ENCODE peak calls at places on chromosome 15, in four cellular contexts. E is activated T-helper 1 cell treated with Interleukin-2 at 50 U/mL for 16 hours, X is HTR-8/SVneo, B is breast epithelium. A is an unnamed sample.

GRCh38 chr15:74542192-74543042 is 1.4 kb downstream of the ARID3B start:
- DNase-seq in B (no peak), X (no peak), E (no peak), A (no peak)

GRCh38 chr15:83205725-83206324 is 1.8 kb downstream of the HDGFL3 start:
- DNase-seq in B (no peak), X (no peak), E (no peak), A (no peak)

GRCh38 chr15:68774521-68775293 is 46.0 kb downstream of the ANP32A start:
- DNase-seq in B (no peak), X (no peak), E (no peak), A (peak; percentile 24)

GRCh38 chr15:36080759-36081158 is 498.7 kb upstream of the CDIN1 start:
- DNase-seq in E (no peak), X (no peak), B (no peak), A (no peak)

GRCh38 chr15:66603301-66604179 is 37.7 kb upstream of the LCTL start:
- DNase-seq in X (peak; percentile 71), B (no peak), E (peak; percentile 30), A (peak; percentile 11)

GRCh38 chr15:32993285-32993684 is 201.2 kb downstream of the FMN1 start:
- DNase-seq in B (no peak), X (no peak), E (no peak), A (no peak)

GRCh38 chr15:40087991-40088928 is 20.4 kb downstream of the BMF start:
- DNase-seq in X (no peak), E (no peak), B (no peak), A (no peak)

GRCh38 chr15:71128939-71129562 is 13.8 kb downstream of the THSD4 start:
- DNase-seq in E (no peak), X (no peak), B (no peak), A (no peak)

GRCh38 chr15:42120285-42120684 is 25.9 kb upstream of the PLA2G4D start:
- DNase-seq in B (no peak), E (no peak), X (no peak), A (no peak)

GRCh38 chr15:20106026-20106425 is 435.6 kb downstream of the GOLGA6L6 start:
- DNase-seq in B (peak; percentile 56), E (no peak), X (no peak), A (no peak)

GRCh38 chr15:92091155-92091734 is 237.7 kb downstream of the SLCO3A1 start:
- DNase-seq in E (no peak), X (peak; percentile 10), B (peak; percentile 57), A (no peak)

GRCh38 chr15:66846811-66847210 is 144.8 kb downstream of the SMAD6 start:
- DNase-seq in X (no peak), B (no peak), E (no peak), A (no peak)

GRCh38 chr15:97786741-97787140 is 173.8 kb upstream of the ARRDC4 start:
- DNase-seq in B (no peak), E (no peak), X (no peak), A (no peak)

GRCh38 chr15:40943764-40944365 is 9.4 kb upstream of the CHAC1 start:
- DNase-seq in X (no peak), E (no peak), B (no peak), A (no peak)

GRCh38 chr15:94234300-94234699 is 2.9 kb downstream of the MCTP2 start:
- DNase-seq in B (no peak), X (no peak), E (no peak), A (no peak)

GRCh38 chr15:78620839-78621421 is at the start of gene CHRNA3:
- DNase-seq in B (no peak), E (no peak), X (no peak), A (no peak)

GRCh38 chr15:40328176-40328575 is 4.7 kb downstream of the INAFM2 start:
- DNase-seq in E (no peak), B (no peak), X (no peak), A (no peak)

GRCh38 chr15:34812369-34812768 is 17.0 kb upstream of the ACTC1 start:
- DNase-seq in B (no peak), X (no peak), E (no peak), A (no peak)

GRCh38 chr15:43211336-43211735 is 9.5 kb downstream of the EPB42 start:
- DNase-seq in X (no peak), E (no peak), B (no peak), A (no peak)

GRCh38 chr15:85011210-85011571 is 29.5 kb downstream of the PDE8A start:
- DNase-seq in E (no peak), B (no peak), X (no peak), A (no peak)

GRCh38 chr15:69664572-69665326 is 212.1 kb downstream of the RPLP1 start:
- DNase-seq in X (no peak), E (no peak), B (no peak), A (no peak)

GRCh38 chr15:92224843-92225242 is 168.8 kb upstream of the ST8SIA2 start:
- DNase-seq in B (no peak), E (no peak), X (no peak), A (no peak)

GRCh38 chr15:71055461-71055860 is 59.8 kb upstream of the THSD4 start:
- DNase-seq in E (no peak), X (no peak), B (no peak), A (no peak)

GRCh38 chr15:74208901-74209559 is 6.4 kb upstream of the STRA6 start:
- DNase-seq in E (no peak), B (no peak), X (peak; percentile 69), A (no peak)

GRCh38 chr15:61447981-61448380 is 218.9 kb upstream of the RORA start:
- DNase-seq in B (no peak), X (no peak), E (no peak), A (no peak)

A was measured in NCI-H446.